ENCODE peak calls at places on chromosomes 13 and 19, in four cellular contexts. V, J, Z and I are unnamed samples.

GRCh38 chr19:1324792-1325567 is 39.3 kb downstream of the EFNA2 start:
- DNase-seq in V (peak), Z (no peak), J (peak), I (peak)

GRCh38 chr19:51727349-51727880 is 3.6 kb upstream of the HAS1 start:
- DNase-seq in J (peak), Z (no peak), V (peak), I (no peak)

GRCh38 chr13:21060827-21061076 is 634 bp downstream of the LATS2 start:
- DNase-seq in J (no peak), V (no peak), Z (no peak), I (no peak)

GRCh38 chr19:18326772-18327171 is 3.9 kb upstream of the LSM4 start:
- DNase-seq in Z (no peak), V (no peak), J (no peak), I (no peak)

GRCh38 chr19:47073574-47073973 is 25.1 kb upstream of the TMEM160 start:
- DNase-seq in Z (no peak), V (no peak), J (no peak), I (no peak)

GRCh38 chr13:104773775-104774174 is 1707.6 kb upstream of the SLC10A2 start:
- DNase-seq in V (peak), J (peak), Z (no peak), I (peak)

GRCh38 chr13:79392882-79393563 is 13.0 kb downstream of the RBM26 start:
- DNase-seq in V (peak), J (peak), Z (no peak), I (no peak)

GRCh38 chr19:17023805-17024204 is 2.8 kb downstream of the CPAMD8 start:
- DNase-seq in J (no peak), V (no peak), Z (no peak), I (no peak)

DNA sequence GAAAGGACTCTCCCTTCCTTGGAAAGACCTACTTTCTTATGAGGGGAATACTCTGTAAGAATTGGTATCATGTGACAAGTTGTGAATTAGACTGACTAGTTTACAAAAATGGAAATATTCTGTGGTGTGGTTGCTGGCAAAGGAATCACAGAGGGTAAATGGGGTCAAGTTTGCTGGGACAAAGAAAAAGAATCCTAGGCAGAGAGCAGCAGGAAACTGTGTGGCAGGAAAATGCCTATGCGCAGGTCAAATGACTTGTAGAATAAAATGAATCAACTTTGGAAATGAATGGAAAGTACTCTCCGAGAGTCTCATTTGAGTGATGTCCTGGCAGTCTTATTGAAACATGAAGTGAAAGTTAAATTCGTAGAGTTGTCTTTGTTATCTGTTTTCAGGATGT is 1250.7 kb downstream of the UQCRFS1 start:
- DNase-seq in Z (no peak), V (peak), J (no peak), I (no peak)
- H3K4me3 ChIP-seq in Z (no peak), V (no peak), J (no peak), I (no peak)

DNA sequence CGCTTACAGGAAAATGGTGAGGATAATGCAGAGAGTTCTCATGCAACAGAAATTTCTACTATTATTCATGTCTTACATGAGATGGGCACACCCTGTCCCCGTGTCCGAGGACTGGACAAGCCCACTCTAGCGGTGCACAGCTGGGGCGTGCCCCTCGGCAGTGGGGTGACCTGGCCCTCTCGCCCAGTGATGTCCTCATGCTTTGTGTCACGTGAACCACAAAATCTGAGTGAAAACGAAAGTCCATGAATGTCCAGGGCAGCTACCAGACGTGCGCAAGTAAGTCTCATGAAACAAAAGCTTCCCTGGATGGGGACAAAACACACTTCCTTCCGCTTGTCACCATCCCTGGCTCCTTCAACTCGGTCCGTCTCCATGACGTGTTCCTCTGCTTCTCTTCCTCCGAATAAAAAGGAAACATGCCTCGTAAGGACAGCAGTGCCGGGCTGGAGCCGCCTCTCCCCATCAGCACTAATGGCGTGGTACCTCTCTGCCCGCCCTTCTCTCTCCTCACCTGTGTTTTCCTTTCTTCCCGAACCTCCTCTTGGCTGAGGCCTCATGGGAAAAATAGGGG is 45.6 kb downstream of the ANKRD10 start:
- DNase-seq in V (no peak), J (no peak), Z (no peak), I (no peak)
- TF ChIP-seq CTCF in V (no peak), J (no peak), Z (no peak), I (no peak)

DNA sequence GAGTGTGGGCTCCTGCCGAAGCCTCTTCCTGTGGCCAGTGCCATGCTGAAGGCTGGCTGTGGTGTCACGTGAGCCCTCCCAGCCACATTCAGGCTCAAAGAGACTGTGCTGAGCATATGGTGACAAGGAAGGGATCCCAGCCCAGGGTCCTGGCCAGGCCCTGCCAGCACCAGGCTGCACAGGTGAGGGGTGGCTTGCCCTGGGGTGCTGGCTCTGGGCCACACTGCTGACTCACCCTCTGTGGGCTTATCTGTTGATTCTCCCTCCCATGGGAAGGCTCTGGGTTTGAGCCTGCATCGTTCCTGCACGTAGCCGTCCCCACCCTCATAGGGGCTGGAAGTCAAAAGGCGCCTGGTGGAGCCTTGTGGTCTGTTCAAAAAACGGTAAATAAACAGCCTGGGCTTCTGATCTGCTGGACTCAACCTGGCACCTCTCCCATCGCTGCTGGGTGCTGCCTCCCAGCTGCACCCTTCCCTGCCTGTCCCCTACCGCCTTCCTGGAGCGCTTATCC is 31.1 kb downstream of the DNM2 start:
- DNase-seq in V (no peak), J (peak), Z (no peak), I (no peak)
- H3K4me3 ChIP-seq in V (no peak), J (no peak), Z (peak), I (no peak)

DNA sequence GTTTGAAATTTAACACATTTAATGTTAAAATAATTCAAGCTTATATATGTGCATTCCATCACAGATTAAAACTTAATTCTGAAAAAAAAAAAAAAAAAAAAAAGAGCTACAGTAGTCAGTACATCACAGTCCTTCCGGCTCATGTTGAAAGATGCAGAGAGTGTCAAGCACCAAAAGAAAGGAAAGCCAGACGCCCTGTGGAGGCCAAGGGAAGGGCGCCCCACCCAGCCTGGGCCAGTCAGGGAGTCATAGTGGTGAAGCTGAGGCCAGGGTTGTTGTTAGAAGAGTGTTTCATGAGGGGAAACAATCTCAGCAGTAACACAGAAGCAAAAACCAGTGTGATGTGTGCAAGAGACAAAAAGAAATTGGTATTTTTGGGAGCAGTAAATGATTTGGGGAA is 375.3 kb downstream of the MTUS2 start:
- DNase-seq in J (no peak), Z (no peak), V (no peak), I (no peak)
- TF ChIP-seq CTCF in J (no peak), Z (no peak), V (no peak), I (no peak)